ENCODE peak calls at places on chromosomes 12 and 14, in four cellular contexts. T is brain microvascular endothelial cell, O is fibroblast of pulmonary artery, X is hepatocyte. V is an unnamed sample.

GRCh38 chr12:51323966-51324895 is at the start of gene BIN2:
- DNase-seq in T (no peak), O (no peak), X (no peak), V (no peak)

GRCh38 chr12:30909721-30910350 is 16.7 kb upstream of the TSPAN11 start:
- DNase-seq in T (no peak), O (no peak), X (no peak), V (peak; percentile 56)

GRCh38 chr14:75711796-75712211 is 50.8 kb downstream of the TTLL5 start:
- DNase-seq in T (peak; percentile 67), O (peak; percentile 87), X (peak; percentile 87), V (peak; percentile 84)

GRCh38 chr12:128644664-128645296 is 179.0 kb downstream of the SLC15A4 start:
- DNase-seq in T (no peak), O (no peak), X (peak; percentile 85), V (no peak)

GRCh38 chr12:64220046-64220445 is 2.0 kb downstream of the KICS2 start:
- DNase-seq in T (no peak), O (no peak), X (no peak), V (no peak)

GRCh38 chr14:34906287-34906686 is 31.1 kb upstream of the BAZ1A start:
- DNase-seq in T (no peak), O (no peak), X (no peak), V (no peak)

GRCh38 chr12:10186299-10186698 is 7.5 kb downstream of the TMEM52B start:
- DNase-seq in T (no peak), O (no peak), X (no peak), V (no peak)

GRCh38 chr12:49870501-49871262 is 27.8 kb upstream of the BCDIN3D start:
- DNase-seq in T (no peak), O (no peak), X (no peak), V (no peak)

GRCh38 chr12:115606040-115606439 is 671.5 kb downstream of the MED13L start:
- DNase-seq in T (no peak), O (no peak), X (no peak), V (no peak)

GRCh38 chr12:24948816-24949722 is at the start of gene BCAT1:
- DNase-seq in T (peak; percentile 85), O (peak; percentile 85), X (peak; percentile 79), V (peak; percentile 92)

GRCh38 chr12:26331960-26332359 is 136.6 kb downstream of the SSPN start:
- DNase-seq in T (no peak), O (no peak), X (no peak), V (no peak)

GRCh38 chr14:92651106-92651792 is 97.2 kb downstream of the LGMN start:
- DNase-seq in T (no peak), O (no peak), X (no peak), V (no peak)

GRCh38 chr12:82896979-82897378 is 210.3 kb downstream of the TMTC2 start:
- DNase-seq in T (peak; percentile 38), O (peak; percentile 23), X (peak; percentile 71), V (no peak)

GRCh38 chr12:3229577-3229976 is 152.4 kb downstream of the TSPAN9 start:
- DNase-seq in T (no peak), O (no peak), X (no peak), V (no peak)

GRCh38 chr12:21429994-21430393 is 7.5 kb upstream of the PYROXD1 start:
- DNase-seq in T (no peak), O (no peak), X (peak; percentile 6), V (no peak)

GRCh38 chr14:92603309-92604257 is 90.0 kb downstream of the RIN3 start:
- DNase-seq in T (peak; percentile 64), O (peak; percentile 84), X (no peak), V (no peak)

GRCh38 chr12:82671673-82672195 is 15.0 kb upstream of the TMTC2 start:
- DNase-seq in T (no peak), O (no peak), X (no peak), V (no peak)

GRCh38 chr12:105698047-105698446 is 367.6 kb downstream of the C12orf75 start:
- DNase-seq in T (no peak), O (no peak), X (no peak), V (no peak)

GRCh38 chr12:45878630-45879255 is 111.6 kb downstream of the SCAF11 start:
- DNase-seq in T (no peak), O (peak; percentile 14), X (no peak), V (no peak)

GRCh38 chr12:126855768-126856167 is 1411.2 kb upstream of the TMEM132C start:
- DNase-seq in T (no peak), O (no peak), X (no peak), V (no peak)

GRCh38 chr14:36997843-36998242 is 174.6 kb downstream of the SLC25A21 start:
- DNase-seq in T (no peak), O (no peak), X (no peak), V (no peak)

GRCh38 chr14:33229269-33229924 is 290.7 kb downstream of the NPAS3 start:
- DNase-seq in T (no peak), O (peak; percentile 36), X (peak; percentile 29), V (no peak)

GRCh38 chr12:64691227-64691792 is 67.9 kb downstream of the GNS start:
- DNase-seq in T (no peak), O (no peak), X (no peak), V (no peak)

GRCh38 chr14:68535404-68536024 is 257.4 kb downstream of the ZFP36L1 start:
- DNase-seq in T (peak; percentile 70), O (peak; percentile 69), X (no peak), V (peak; percentile 91)

GRCh38 chr14:33509927-33510535 is 440.8 kb downstream of the EGLN3 start:
- DNase-seq in T (peak; percentile 89), O (peak; percentile 90), X (no peak), V (peak; percentile 2)

GRCh38 chr12:4118601-4119156 is 154.9 kb upstream of the CCND2 start:
- DNase-seq in T (no peak), O (no peak), X (no peak), V (no peak)

GRCh38 chr14:104298458-104298857 is 160.1 kb downstream of the KIF26A start:
- DNase-seq in T (no peak), O (no peak), X (no peak), V (no peak)

GRCh38 chr12:46351861-46352595 is 20.5 kb downstream of the SLC38A2 start:
- DNase-seq in T (no peak), O (no peak), X (no peak), V (no peak)

DNA sequence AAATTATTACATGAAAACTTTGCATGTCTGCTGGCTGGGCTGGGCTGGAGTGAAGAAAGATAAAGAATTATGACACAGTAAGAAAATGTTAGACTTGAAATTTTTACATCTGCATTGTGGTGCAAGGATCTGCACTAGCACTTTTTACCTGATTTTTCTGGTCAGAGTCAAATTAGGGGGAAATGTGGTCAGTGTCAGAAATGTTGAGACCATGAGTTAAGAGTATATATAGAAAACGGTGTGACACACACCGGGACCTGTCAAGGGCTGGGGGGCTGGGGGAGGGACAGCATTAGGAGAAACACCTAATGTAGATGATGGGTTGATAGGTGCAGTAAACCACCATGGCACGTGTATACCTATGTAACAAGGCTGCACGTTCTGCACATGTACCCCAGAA is 90.3 kb downstream of the IGF1 start:
- DNase-seq in T (no peak), O (no peak), X (no peak), V (no peak)
- H3K4me3 ChIP-seq in T (no peak overlapping the region), O (no peak overlapping the region), X (no peak overlapping the region), V (no peak overlapping the region)

DNA sequence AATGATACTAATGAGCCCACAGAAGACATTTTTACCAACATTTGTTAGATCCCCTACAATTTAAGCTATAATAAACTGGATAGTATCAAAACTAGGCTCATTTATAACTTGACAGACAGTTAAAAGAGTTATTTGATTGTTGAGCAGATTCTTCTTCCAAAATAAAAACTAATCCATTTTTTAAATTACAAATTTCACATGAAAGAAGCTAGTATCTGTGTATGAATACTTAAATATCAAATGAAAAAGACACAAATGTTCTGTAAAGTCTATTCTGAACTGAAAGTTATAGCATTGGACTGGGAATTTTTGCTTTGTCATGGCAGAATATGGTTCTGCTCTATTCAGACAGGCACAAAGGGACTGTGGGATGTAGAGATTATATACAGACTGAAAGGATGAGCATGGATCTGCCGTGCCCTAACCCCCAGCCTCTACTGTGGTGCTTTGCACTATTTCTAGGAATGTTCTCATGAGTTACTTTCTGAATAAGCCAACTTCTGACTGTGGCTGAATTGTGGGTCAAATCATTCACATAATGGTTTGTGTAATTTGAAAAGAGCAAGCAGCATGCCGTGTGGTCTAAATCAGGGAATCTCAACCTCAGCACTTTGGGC is 352.7 kb downstream of the KCNH5 start:
- DNase-seq in T (no peak), O (peak; percentile 22), X (peak; percentile 21), V (no peak)
- H3K4me3 ChIP-seq in T (no peak overlapping the region), O (no peak overlapping the region), X (no peak overlapping the region), V (no peak overlapping the region)

GRCh38 chr12:111046896-111047295 is 126.5 kb upstream of the MYL2 start:
- DNase-seq in T (no peak), O (no peak), X (no peak), V (no peak)
- H3K4me3 ChIP-seq in T (no peak overlapping the region), O (no peak overlapping the region), X (no peak overlapping the region), V (no peak overlapping the region)

DNA sequence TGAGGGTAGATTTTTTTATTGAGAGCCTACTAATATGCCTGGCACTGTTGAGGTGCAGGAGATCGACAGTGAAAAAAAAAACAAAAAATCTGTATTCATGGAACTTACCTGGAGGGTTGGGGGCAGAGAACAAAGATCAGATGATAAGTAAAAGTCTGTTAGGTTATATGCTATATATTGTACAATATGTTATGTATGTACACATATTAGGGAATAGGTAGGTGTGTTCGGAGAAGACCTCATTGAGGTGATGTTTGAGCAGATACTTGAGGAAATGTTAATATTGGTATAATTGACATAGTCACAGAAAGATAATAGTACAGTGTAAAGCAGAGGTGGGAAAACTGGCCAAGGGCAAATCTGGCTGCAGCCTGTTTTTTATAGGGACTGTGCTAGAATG is 5.6 kb downstream of the ARF6 start:
- DNase-seq in T (no peak), O (no peak), X (no peak), V (peak; percentile 40)
- H3K4me3 ChIP-seq in T (no peak overlapping the region), O (no peak overlapping the region), X (no peak overlapping the region), V (no peak overlapping the region)

DNA sequence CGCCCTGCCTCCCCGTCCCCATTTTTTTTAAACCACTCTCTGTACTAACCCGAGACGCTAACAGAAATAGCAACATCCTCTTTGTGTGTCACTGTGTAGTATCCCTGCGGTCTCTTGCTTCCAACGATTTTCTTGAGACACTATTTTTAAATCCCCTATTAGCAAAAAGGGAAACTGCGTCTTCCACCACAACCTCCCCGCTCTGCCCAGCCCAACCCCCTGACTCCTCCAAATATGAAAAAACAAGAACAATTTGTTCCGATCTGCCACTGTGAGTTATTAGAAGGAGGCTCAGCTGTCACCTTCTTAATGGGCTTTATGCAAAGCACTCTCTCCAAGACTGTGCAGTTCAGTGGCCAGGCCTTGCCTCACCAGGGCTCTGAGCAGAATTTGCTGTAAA is 76.3 kb downstream of the MAP1LC3B2 start:
- DNase-seq in T (no peak), O (no peak), X (no peak), V (no peak)
- H3K4me3 ChIP-seq in T (no peak overlapping the region), O (no peak overlapping the region), X (no peak overlapping the region), V (no peak overlapping the region)

GRCh38 chr14:63155511-63156189 is 48.6 kb upstream of the RHOJ start:
- DNase-seq in T (peak; percentile 51), O (peak; percentile 85), X (no peak), V (no peak)
- H3K4me3 ChIP-seq in T (no peak overlapping the region), O (no peak overlapping the region), X (no peak overlapping the region), V (no peak overlapping the region)

GRCh38 chr12:124136796-124137195 is 158.1 kb upstream of the RFLNA start:
- DNase-seq in T (no peak), O (no peak), X (no peak), V (no peak)
- H3K4me3 ChIP-seq in T (no peak overlapping the region), O (no peak overlapping the region), X (no peak overlapping the region), V (no peak overlapping the region)

GRCh38 chr12:15494329-15495046 is 172.2 kb downstream of the PTPRO start:
- DNase-seq in T (no peak), O (no peak), X (no peak), V (no peak)

GRCh38 chr12:15495742-15496141 is 173.4 kb downstream of the PTPRO start:
- DNase-seq in T (no peak), O (no peak), X (no peak), V (no peak)

GRCh38 chr12:15496738-15497137 is 174.4 kb downstream of the PTPRO start:
- DNase-seq in T (no peak), O (no peak), X (no peak), V (no peak)

GRCh38 chr12:15497621-15498285 is 175.4 kb downstream of the PTPRO start:
- DNase-seq in T (no peak), O (no peak), X (no peak), V (no peak)
- H3K4me3 ChIP-seq in T (no peak overlapping the region), O (no peak overlapping the region), X (no peak overlapping the region), V (no peak overlapping the region)

V was measured in foreskin fibroblast.